ENCODE peak calls at places on chromosomes 6 and 20, in five cellular contexts. C, R, H, N and P are unnamed samples.

GRCh38 chr6:135311446-135312200 is 130.5 kb downstream of the MYB start:
- DNase-seq in H (no peak), R (no peak), N (no peak), C (no peak), P (no peak)

GRCh38 chr6:105270511-105270910 is 90.7 kb upstream of the POPDC3 start:
- DNase-seq in H (no peak), R (no peak), N (no peak), C (no peak), P (no peak)

GRCh38 chr6:23272536-23272935 is 703.2 kb downstream of the HDGFL1 start:
- DNase-seq in C (no peak), R (no peak), H (no peak), N (no peak), P (no peak)

GRCh38 chr6:514396-514973 is 122.9 kb downstream of the IRF4 start:
- DNase-seq in C (no peak), R (no peak), H (no peak), N (no peak), P (no peak)

GRCh38 chr20:25251558-25251957 is 3.7 kb downstream of the PYGB start:
- DNase-seq in C (no peak), N (no peak), R (peak; percentile 54), H (peak; percentile 19), P (no peak)

GRCh38 chr6:27679968-27680694 is 207.2 kb upstream of the ZNF184 start:
- DNase-seq in C (no peak), R (peak; percentile 3), N (no peak), H (no peak), P (no peak)

GRCh38 chr6:2877057-2877882 is 25.8 kb downstream of the SERPINB9 start:
- DNase-seq in R (peak; percentile 48), H (no peak), N (peak; percentile 66), C (no peak), P (no peak)

GRCh38 chr6:38012573-38012972 is 193.0 kb downstream of the ZFAND3 start:
- DNase-seq in R (peak; percentile 81), C (peak; percentile 49), N (peak; percentile 70), H (no peak), P (peak; percentile 56)

GRCh38 chr20:17620371-17621228 is 50.7 kb downstream of the DSTN start:
- DNase-seq in R (no peak), H (no peak), C (peak; percentile 6), N (no peak), P (no peak)

GRCh38 chr20:9256359-9256758 is 187.5 kb downstream of the PLCB4 start:
- DNase-seq in N (no peak), R (no peak), H (no peak), C (no peak), P (no peak)

GRCh38 chr6:63527658-63528514 is 44.4 kb upstream of the LOC128125822 start:
- DNase-seq in N (peak; percentile 96), R (peak; percentile 99), H (no peak), C (peak; percentile 27), P (no peak)

GRCh38 chr20:29497261-29497671 is 1760.2 kb upstream of the DEFB115 start:
- DNase-seq in R (peak; percentile 52), H (no peak), N (peak; percentile 84), C (no peak), P (no peak)

GRCh38 chr6:137240168-137240567 is 21.0 kb upstream of the IFNGR1 start:
- DNase-seq in N (peak; percentile 92), R (peak; percentile 98), H (peak; percentile 9), C (no peak), P (no peak)

GRCh38 chr6:69835414-69836179 is 30.8 kb upstream of the COL19A1 start:
- DNase-seq in C (peak; percentile 3), H (peak; percentile 34), R (peak; percentile 94), N (peak; percentile 79), P (peak; percentile 41)

GRCh38 chr20:44858959-44859358 is 26.5 kb upstream of the YWHAB start:
- DNase-seq in R (peak; percentile 7), H (no peak), C (no peak), N (no peak), P (peak; percentile 49)

GRCh38 chr20:63100926-63101699 is 94.3 kb upstream of the BHLHE23 start:
- DNase-seq in H (no peak), N (no peak), C (no peak), R (no peak), P (no peak)

GRCh38 chr6:37777272-37777736 is 42.2 kb upstream of the ZFAND3 start:
- DNase-seq in N (no peak), C (no peak), H (no peak), R (peak; percentile 69), P (no peak)

GRCh38 chr6:131410785-131411184 is 162.2 kb upstream of the ARG1 start:
- DNase-seq in R (no peak), C (no peak), H (no peak), N (no peak), P (no peak)

GRCh38 chr6:34638834-34639736 is 57.5 kb downstream of the ILRUN start:
- DNase-seq in R (no peak), C (no peak), H (no peak), N (no peak), P (no peak)

GRCh38 chr6:166904101-166904746 is 52.1 kb downstream of the RNASET2 start:
- DNase-seq in N (no peak), H (peak; percentile 47), R (peak; percentile 41), C (no peak), P (no peak)

GRCh38 chr6:94733066-94733465 is 844.3 kb upstream of the MANEA start:
- DNase-seq in C (no peak), R (no peak), H (no peak), N (no peak), P (no peak)

GRCh38 chr6:106421491-106421890 is 61.0 kb downstream of the CRYBG1 start:
- DNase-seq in N (peak; percentile 54), H (no peak), R (peak; percentile 42), C (no peak), P (no peak)

GRCh38 chr20:24866008-24866407 is 83.1 kb upstream of the CST7 start:
- DNase-seq in N (no peak), C (no peak), H (no peak), R (no peak), P (no peak)

GRCh38 chr6:116783852-116784251 is 18.3 kb upstream of the FAM162B start:
- DNase-seq in H (no peak), R (peak; percentile 62), C (no peak), N (no peak), P (no peak)

GRCh38 chr6:100622907-100623692 is 158.4 kb upstream of the SIM1 start:
- DNase-seq in C (no peak), R (peak; percentile 80), N (no peak), H (no peak), P (no peak)

GRCh38 chr6:143325379-143326140 is 124.9 kb downstream of the ADAT2 start:
- DNase-seq in H (no peak), C (no peak), R (no peak), N (no peak), P (no peak)

GRCh38 chr20:34713194-34713943 is 9.2 kb downstream of the TP53INP2 start:
- DNase-seq in C (peak; percentile 92), H (no peak), R (peak; percentile 99), N (peak; percentile 37), P (no peak)